ENCODE peak calls at places on chromosome 1, in six cellular contexts. S, Y, Q, G, J and N are unnamed samples.

GRCh38 chr1:173269490-173270230 is 62.5 kb upstream of the TNFSF4 start:
- DNase-seq in S (no peak), J (no peak), G (no peak), Y (peak), Q (no peak), N (peak)

GRCh38 chr1:62229932-62230331 is 35.3 kb downstream of the L1TD1 start:
- DNase-seq in G (no peak), S (no peak), Q (no peak), Y (no peak), J (no peak), N (no peak)

GRCh38 chr1:186154651-186155050 is 220.4 kb downstream of the TPR start:
- DNase-seq in S (no peak), G (no peak), J (no peak), Y (no peak), Q (no peak), N (no peak)

GRCh38 chr1:93995837-93996526 is 86.8 kb upstream of the GCLM start:
- DNase-seq in Q (no peak), G (no peak), J (no peak), S (no peak), Y (no peak), N (peak)

GRCh38 chr1:86068126-86068805 is 88.3 kb downstream of the COL24A1 start:
- DNase-seq in Y (peak), S (no peak), J (no peak), Q (no peak), G (no peak), N (peak)

GRCh38 chr1:185155600-185156320 is 993 bp downstream of the TRMT1L start:
- DNase-seq in Y (peak), G (no peak), S (peak), J (no peak), Q (no peak), N (peak)

GRCh38 chr1:150748859-150749719 is 16.5 kb downstream of the CTSS start:
- DNase-seq in Q (no peak), S (no peak), J (no peak), Y (no peak), G (no peak), N (no peak)

GRCh38 chr1:147892216-147892615 is 10.4 kb upstream of the GJA8 start:
- DNase-seq in G (no peak), Q (no peak), Y (no peak), S (peak), J (no peak), N (peak)

GRCh38 chr1:98328855-98329254 is 332.7 kb upstream of the SNX7 start:
- DNase-seq in J (no peak), G (no peak), Q (no peak), Y (no peak), S (no peak), N (no peak)

GRCh38 chr1:182185822-182186756 is 124.6 kb upstream of the ZNF648 start:
- DNase-seq in Q (no peak), J (no peak), Y (peak), G (no peak), S (peak), N (peak)

DNA sequence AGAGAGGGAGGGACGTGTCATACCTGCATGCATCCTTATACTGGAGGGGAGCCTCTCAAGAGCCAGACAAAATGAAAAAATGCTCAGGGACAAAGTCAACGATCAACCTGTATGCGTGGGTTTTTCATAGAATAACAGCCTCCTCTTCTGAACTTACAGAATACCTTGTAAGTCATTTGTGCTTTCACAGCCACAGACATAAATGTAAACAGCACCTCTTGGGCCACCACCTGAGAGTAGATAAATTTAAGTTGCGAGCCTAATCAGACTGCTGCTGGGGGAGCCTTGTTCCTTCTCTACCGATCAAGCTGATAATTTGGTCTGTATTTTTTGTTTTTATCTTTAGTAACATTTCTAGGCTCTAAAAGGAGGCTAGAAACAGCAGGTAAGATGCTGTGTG is 223.1 kb downstream of the KIF26B start:
- DNase-seq in Y (no peak), Q (no peak), J (no peak), S (no peak), G (no peak), N (no peak)
- H3K4me3 ChIP-seq in Y (no peak), Q (no peak), J (no peak), S (no peak), G (no peak), N (no peak)

GRCh38 chr1:12005488-12006166 is 13.7 kb upstream of the MIIP start:
- DNase-seq in Y (no peak), J (no peak), G (no peak), Q (no peak), S (no peak), N (no peak)
- TF ChIP-seq CTCF in Y (no peak), J (no peak), G (no peak), Q (no peak), S (no peak), N (no peak)

DNA sequence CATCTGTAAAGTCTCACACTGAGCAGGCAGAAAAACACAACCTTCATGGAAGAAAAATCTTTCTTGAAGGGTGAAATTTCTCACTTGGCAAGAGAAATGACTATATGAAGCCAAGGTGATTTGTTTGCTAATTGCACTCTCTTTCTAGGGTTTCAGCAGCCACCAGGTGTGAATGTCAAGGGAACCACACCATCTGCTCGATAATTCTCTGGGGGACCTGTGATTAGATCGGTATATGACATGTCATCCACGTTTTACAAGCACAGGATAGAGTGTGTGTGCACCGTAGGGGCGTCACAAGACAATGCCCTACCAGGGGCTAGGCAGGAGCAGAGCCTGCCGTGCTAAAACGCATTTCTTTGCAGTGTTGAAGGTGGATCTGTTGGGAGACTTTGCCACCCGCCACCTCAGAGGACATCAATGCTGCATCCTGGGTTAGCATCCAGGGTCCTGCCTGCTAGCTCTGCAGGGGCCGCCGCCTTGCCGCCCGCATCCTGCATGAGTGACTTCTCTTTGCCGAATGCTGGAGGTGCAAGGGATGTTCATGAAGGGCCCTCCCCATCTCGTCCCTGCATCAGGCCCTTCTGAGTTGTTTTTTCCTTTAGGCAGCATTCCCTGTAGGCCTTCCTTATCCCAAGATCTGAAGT is 37.8 kb upstream of the CCSAP start:
- DNase-seq in G (no peak), J (no peak), Y (no peak), S (no peak), Q (no peak), N (no peak)
- H3K4me3 ChIP-seq in G (no peak), J (no peak), Y (no peak), S (no peak), Q (no peak), N (no peak)

GRCh38 chr1:47951026-47951425 is 46.2 kb downstream of the TRABD2B start:
- DNase-seq in Y (no peak), Q (no peak), S (no peak), G (no peak), J (no peak), N (no peak)

GRCh38 chr1:47950481-47950880 is 46.7 kb downstream of the TRABD2B start:
- DNase-seq in G (no peak), Y (no peak), J (no peak), Q (no peak), S (no peak), N (no peak)

GRCh38 chr1:47953661-47954060 is 43.5 kb downstream of the TRABD2B start:
- DNase-seq in J (no peak), Y (no peak), S (no peak), Q (no peak), G (no peak), N (no peak)

GRCh38 chr1:47948126-47948525 is 49.1 kb downstream of the TRABD2B start:
- DNase-seq in S (peak), Y (no peak), Q (no peak), G (no peak), J (no peak), N (peak)

DNA sequence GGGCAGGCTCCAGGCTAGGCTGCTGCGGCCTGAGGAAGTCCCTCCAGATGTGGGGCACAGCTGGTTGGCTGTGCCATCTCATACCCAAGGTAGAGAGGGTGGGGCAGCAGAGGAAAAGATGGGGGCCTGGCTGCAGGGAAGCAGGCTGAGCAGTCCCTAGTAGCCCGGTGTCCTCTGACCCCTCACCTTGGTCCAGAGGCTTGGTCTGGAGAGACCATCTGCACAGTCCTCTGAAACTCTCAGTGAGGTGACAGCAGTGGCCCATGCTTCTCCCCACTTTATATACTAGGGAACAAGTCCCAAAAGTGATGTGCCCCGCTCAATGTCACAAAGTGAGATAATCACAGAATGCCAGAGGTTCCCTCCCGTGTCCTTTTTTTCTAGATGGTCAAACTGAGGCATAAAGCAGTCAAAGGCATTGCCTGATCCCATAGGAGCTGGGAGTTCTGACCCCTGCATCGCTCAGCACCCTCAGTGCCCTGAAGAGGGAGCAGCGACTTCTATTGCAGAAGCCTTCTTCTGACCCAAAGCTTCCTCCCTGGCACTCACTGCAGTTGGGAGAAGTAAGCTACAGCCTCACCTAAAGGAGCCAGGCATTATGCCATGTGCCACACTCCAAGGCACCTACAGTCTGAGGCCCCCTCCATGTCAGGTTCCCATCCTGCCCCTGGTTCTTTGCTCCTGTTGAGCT is 45.5 kb downstream of the TRABD2B start:
- DNase-seq in Q (no peak), J (no peak), S (no peak), G (no peak), Y (no peak), N (no peak)
- TF ChIP-seq CTCF in Q (no peak), J (no peak), S (no peak), G (no peak), Y (no peak), N (peak)